ENCODE peak calls at places on chromosomes 3 and 15, in eight cellular contexts. One of them, this sample, is unnamed.

GRCh38 chr3:37256447-37256846 is 82.1 kb upstream of the LRRFIP2 start:
- DNase-seq in psoas muscle: no peak
- DNase-seq in CD8-positive, alpha-beta T cell: no peak
- DNase-seq in activated T-cell treated with anti-CD3 and anti-CD28 coated beads, Interleukin-2, amount 50 U/mL, for 1 hour: no peak
- DNase-seq in T-helper 1 cell: no peak
- DNase-seq in transverse colon: no peak
- DNase-seq in A549: peak
- DNase-seq in substantia nigra: no peak
- DNase-seq in this sample: no peak

GRCh38 chr15:43241100-43241499 is 20.3 kb upstream of the EPB42 start:
- DNase-seq in transverse colon: peak
- DNase-seq in T-helper 1 cell: no peak
- DNase-seq in substantia nigra: no peak
- DNase-seq in psoas muscle: peak
- DNase-seq in CD8-positive, alpha-beta T cell: no peak
- DNase-seq in A549: no peak
- DNase-seq in activated T-cell treated with anti-CD3 and anti-CD28 coated beads, Interleukin-2, amount 50 U/mL, for 1 hour: no peak
- DNase-seq in this sample: peak

GRCh38 chr3:187568171-187568570 is 102.0 kb downstream of the SST start:
- DNase-seq in activated T-cell treated with anti-CD3 and anti-CD28 coated beads, Interleukin-2, amount 50 U/mL, for 1 hour: no peak
- DNase-seq in psoas muscle: no peak
- DNase-seq in T-helper 1 cell: no peak
- DNase-seq in transverse colon: no peak
- DNase-seq in substantia nigra: no peak
- DNase-seq in A549: no peak
- DNase-seq in CD8-positive, alpha-beta T cell: no peak
- DNase-seq in this sample: no peak

GRCh38 chr3:31456373-31456772 is 76.4 kb upstream of the STT3B start:
- DNase-seq in CD8-positive, alpha-beta T cell: no peak
- DNase-seq in activated T-cell treated with anti-CD3 and anti-CD28 coated beads, Interleukin-2, amount 50 U/mL, for 1 hour: no peak
- DNase-seq in A549: no peak
- DNase-seq in transverse colon: no peak
- DNase-seq in psoas muscle: no peak
- DNase-seq in T-helper 1 cell: no peak
- DNase-seq in substantia nigra: no peak
- DNase-seq in this sample: peak

GRCh38 chr15:57327985-57328471 is 48.3 kb upstream of the CGNL1 start:
- DNase-seq in psoas muscle: no peak
- DNase-seq in A549: no peak
- DNase-seq in CD8-positive, alpha-beta T cell: no peak
- DNase-seq in transverse colon: no peak
- DNase-seq in T-helper 1 cell: no peak
- DNase-seq in substantia nigra: no peak
- DNase-seq in activated T-cell treated with anti-CD3 and anti-CD28 coated beads, Interleukin-2, amount 50 U/mL, for 1 hour: no peak
- DNase-seq in this sample: no peak

GRCh38 chr3:46713048-46713897 is 4.4 kb downstream of the PRSS50 start:
- DNase-seq in psoas muscle: no peak
- DNase-seq in T-helper 1 cell: no peak
- DNase-seq in CD8-positive, alpha-beta T cell: no peak
- DNase-seq in substantia nigra: no peak
- DNase-seq in A549: no peak
- DNase-seq in activated T-cell treated with anti-CD3 and anti-CD28 coated beads, Interleukin-2, amount 50 U/mL, for 1 hour: no peak
- DNase-seq in transverse colon: peak
- DNase-seq in this sample: no peak

GRCh38 chr3:25915673-25916072 is 125.8 kb downstream of the OXSM start:
- DNase-seq in A549: no peak
- DNase-seq in transverse colon: no peak
- DNase-seq in CD8-positive, alpha-beta T cell: no peak
- DNase-seq in substantia nigra: no peak
- DNase-seq in activated T-cell treated with anti-CD3 and anti-CD28 coated beads, Interleukin-2, amount 50 U/mL, for 1 hour: no peak
- DNase-seq in psoas muscle: no peak
- DNase-seq in T-helper 1 cell: no peak
- DNase-seq in this sample: no peak

GRCh38 chr3:150729682-150730360 is 26.1 kb upstream of the ERICH6 start:
- DNase-seq in psoas muscle: no peak
- DNase-seq in substantia nigra: no peak
- DNase-seq in T-helper 1 cell: no peak
- DNase-seq in transverse colon: no peak
- DNase-seq in A549: no peak
- DNase-seq in CD8-positive, alpha-beta T cell: no peak
- DNase-seq in activated T-cell treated with anti-CD3 and anti-CD28 coated beads, Interleukin-2, amount 50 U/mL, for 1 hour: no peak
- DNase-seq in this sample: no peak

GRCh38 chr3:99909714-99910508 is 92.2 kb downstream of the CMSS1 start:
- DNase-seq in T-helper 1 cell: no peak
- DNase-seq in CD8-positive, alpha-beta T cell: no peak
- DNase-seq in A549: peak
- DNase-seq in psoas muscle: no peak
- DNase-seq in transverse colon: no peak
- DNase-seq in activated T-cell treated with anti-CD3 and anti-CD28 coated beads, Interleukin-2, amount 50 U/mL, for 1 hour: no peak
- DNase-seq in substantia nigra: no peak
- DNase-seq in this sample: no peak

GRCh38 chr15:99961011-99961441 is 227.8 kb upstream of the LYSMD4 start:
- DNase-seq in transverse colon: no peak
- DNase-seq in activated T-cell treated with anti-CD3 and anti-CD28 coated beads, Interleukin-2, amount 50 U/mL, for 1 hour: no peak
- DNase-seq in A549: peak
- DNase-seq in CD8-positive, alpha-beta T cell: no peak
- DNase-seq in psoas muscle: no peak
- DNase-seq in T-helper 1 cell: no peak
- DNase-seq in substantia nigra: no peak
- DNase-seq in this sample: no peak

GRCh38 chr3:107884028-107884427 is 206.8 kb downstream of the CD47 start:
- DNase-seq in transverse colon: no peak
- DNase-seq in T-helper 1 cell: no peak
- DNase-seq in activated T-cell treated with anti-CD3 and anti-CD28 coated beads, Interleukin-2, amount 50 U/mL, for 1 hour: no peak
- DNase-seq in psoas muscle: no peak
- DNase-seq in substantia nigra: no peak
- DNase-seq in A549: no peak
- DNase-seq in CD8-positive, alpha-beta T cell: no peak
- DNase-seq in this sample: no peak

GRCh38 chr3:165390171-165390570 is 194.0 kb upstream of the SLITRK3 start:
- DNase-seq in A549: no peak
- DNase-seq in substantia nigra: no peak
- DNase-seq in transverse colon: no peak
- DNase-seq in T-helper 1 cell: no peak
- DNase-seq in activated T-cell treated with anti-CD3 and anti-CD28 coated beads, Interleukin-2, amount 50 U/mL, for 1 hour: no peak
- DNase-seq in CD8-positive, alpha-beta T cell: no peak
- DNase-seq in psoas muscle: no peak
- DNase-seq in this sample: no peak

GRCh38 chr3:52077376-52077775 is 21.0 kb upstream of the DUSP7 start:
- DNase-seq in substantia nigra: no peak
- DNase-seq in transverse colon: no peak
- DNase-seq in A549: no peak
- DNase-seq in CD8-positive, alpha-beta T cell: no peak
- DNase-seq in activated T-cell treated with anti-CD3 and anti-CD28 coated beads, Interleukin-2, amount 50 U/mL, for 1 hour: no peak
- DNase-seq in T-helper 1 cell: no peak
- DNase-seq in psoas muscle: no peak
- DNase-seq in this sample: no peak

This sample was measured in tibial artery.